ENCODE peak calls at places on chromosomes 12 and 14, in six cellular contexts. T is stimulated activated CD8-positive, alpha-beta memory T cell treated with anti-CD3 and anti-CD28 coated beads, Interleukin-7, amount 100 ng/mL, for 1 hour; Q is left colon; M is NCI-H1092 treated with DMSO at 0.1 percent for 48 hours; R is RWPE1; X is CD4-positive, alpha-beta T cell. H is an unnamed sample.

GRCh38 chr14:57714487-57714899 is 151.4 kb downstream of the SLC35F4 start:
- DNase-seq in M (no peak), T (no peak), R (no peak), X (no peak), Q (no peak), H (no peak)

GRCh38 chr14:104401785-104402184 is 177.8 kb upstream of the C14orf180 start:
- DNase-seq in R (no peak), Q (no peak), T (no peak), M (no peak), X (no peak), H (no peak)

GRCh38 chr12:126784328-126784921 is 1482.5 kb upstream of the TMEM132C start:
- DNase-seq in R (peak), T (no peak), M (peak), X (no peak), Q (no peak), H (no peak)

GRCh38 chr14:69484444-69485113 is at the start of gene PLEKHD1:
- DNase-seq in R (peak), Q (no peak), M (no peak), T (no peak), X (no peak), H (no peak)

GRCh38 chr14:92173668-92174067 is 51.9 kb downstream of the CPSF2 start:
- DNase-seq in X (no peak), Q (no peak), M (no peak), T (no peak), R (no peak), H (no peak)

GRCh38 chr14:74502236-74503019 is 8.9 kb downstream of the ISCA2 start:
- DNase-seq in R (no peak), T (no peak), X (no peak), M (no peak), Q (no peak), H (no peak)

GRCh38 chr14:102985665-102986064 is 63.2 kb downstream of the AMN start:
- DNase-seq in X (no peak), R (no peak), T (no peak), M (no peak), Q (no peak), H (no peak)

GRCh38 chr12:111386891-111387290 is 18.0 kb upstream of the PHETA1 start:
- DNase-seq in Q (no peak), M (no peak), T (no peak), R (no peak), X (no peak), H (no peak)

GRCh38 chr14:87049886-87050820 is 942.8 kb downstream of the GALC start:
- DNase-seq in X (no peak), R (peak), M (no peak), Q (no peak), T (no peak), H (no peak)

GRCh38 chr14:57502581-57503254 is 9.1 kb upstream of the CCDC198 start:
- DNase-seq in M (no peak), T (no peak), Q (no peak), R (no peak), X (no peak), H (no peak)

GRCh38 chr12:108346022-108346633 is 7.0 kb upstream of the CMKLR1 start:
- DNase-seq in T (no peak), X (no peak), Q (no peak), R (no peak), M (no peak), H (no peak)

GRCh38 chr14:31071151-31071550 is 45.0 kb upstream of the STRN3 start:
- DNase-seq in T (no peak), R (no peak), M (no peak), X (no peak), Q (no peak), H (no peak)

GRCh38 chr12:21906919-21907642 is 34.1 kb downstream of the ABCC9 start:
- DNase-seq in T (no peak), X (no peak), M (no peak), R (no peak), Q (no peak), H (no peak)

GRCh38 chr12:62320054-62320453 is 59.9 kb downstream of the USP15 start:
- DNase-seq in Q (no peak), R (no peak), M (no peak), T (no peak), X (no peak), H (no peak)

GRCh38 chr14:101927859-101928258 is 36.5 kb upstream of the DYNC1H1 start:
- DNase-seq in M (no peak), X (no peak), R (peak), Q (peak), T (no peak), H (no peak)

GRCh38 chr12:113254298-113254697 is 33.0 kb downstream of the TPCN1 start:
- DNase-seq in X (no peak), T (no peak), Q (no peak), M (no peak), R (no peak), H (no peak)

GRCh38 chr12:80636832-80637231 is 70.6 kb upstream of the MYF6 start:
- DNase-seq in M (no peak), R (no peak), Q (no peak), T (no peak), X (no peak), H (no peak)

GRCh38 chr12:48924617-48925217 is 575 bp downstream of the FKBP11 start:
- DNase-seq in T (peak), M (peak), Q (peak), X (peak), R (peak), H (peak)

GRCh38 chr12:119369907-119370546 is 35.5 kb downstream of the CCDC60 start:
- DNase-seq in R (peak), T (no peak), X (no peak), M (peak), Q (no peak), H (no peak)